ENCODE peak calls at places on chromosome 12, in six cellular contexts. H is progenitor cell of endocrine pancreas, G is HCT116, D is fibroblast of lung, W is endodermal cell, R is pancreas. A is an unnamed sample.

GRCh38 chr12:71719647-71720370 is 33.9 kb downstream of the TMEM19 start:
- DNase-seq in W (no peak), R (no peak), H (no peak), G (no peak), D (no peak), A (no peak)

GRCh38 chr12:117387832-117388231 is 26.4 kb upstream of the NOS1 start:
- DNase-seq in W (no peak), D (no peak), R (no peak), G (no peak), H (no peak), A (no peak)

GRCh38 chr12:48695859-48696258 is 13.8 kb upstream of the KANSL2 start:
- DNase-seq in W (no peak), H (no peak), G (no peak), D (no peak), R (no peak), A (no peak)

GRCh38 chr12:111438501-111438900 is 32.8 kb downstream of the SH2B3 start:
- DNase-seq in D (peak; percentile 25), H (no peak), R (no peak), W (peak; percentile 76), G (no peak), A (no peak)

GRCh38 chr12:81295286-81295685 is 217.4 kb downstream of the ACSS3 start:
- DNase-seq in G (no peak), W (no peak), H (no peak), R (no peak), D (no peak), A (no peak)

GRCh38 chr12:48773686-48774085 is 15.2 kb downstream of the ADCY6 start:
- DNase-seq in G (no peak), H (no peak), W (no peak), D (no peak), R (no peak), A (no peak)

GRCh38 chr12:44779766-44780165 is 96.3 kb downstream of the NELL2 start:
- DNase-seq in R (no peak), D (no peak), W (no peak), G (no peak), H (no peak), A (no peak)

GRCh38 chr12:94980577-94980976 is 22.9 kb downstream of the NDUFA12 start:
- DNase-seq in W (no peak), R (no peak), H (no peak), G (no peak), D (peak; percentile 60), A (no peak)

GRCh38 chr12:94134226-94134795 is 14.1 kb upstream of the PLXNC1 start:
- DNase-seq in W (peak; percentile 58), R (no peak), H (no peak), G (peak; percentile 61), D (peak; percentile 76), A (no peak)

GRCh38 chr12:42589465-42590323 is at the start of gene PRICKLE1:
- DNase-seq in R (peak; percentile 41), W (peak; percentile 80), H (peak; percentile 40), D (peak; percentile 64), G (no peak), A (no peak)

GRCh38 chr12:15757553-15758255 is 31.5 kb downstream of the EPS8 start:
- DNase-seq in G (peak; percentile 84), R (no peak), W (peak; percentile 73), D (peak; percentile 77), H (no peak), A (no peak)

GRCh38 chr12:131274061-131274460 is 320.4 kb downstream of the ADGRD1 start:
- DNase-seq in W (no peak), H (no peak), R (no peak), D (no peak), G (no peak), A (no peak)

GRCh38 chr12:100675432-100675831 is 101.9 kb downstream of the GAS2L3 start:
- DNase-seq in W (no peak), D (peak; percentile 67), G (no peak), R (no peak), H (no peak), A (no peak)

GRCh38 chr12:94618995-94619695 is 31.2 kb downstream of the TMCC3 start:
- DNase-seq in W (no peak), H (no peak), G (peak; percentile 63), R (no peak), D (peak; percentile 91), A (no peak)

GRCh38 chr12:49518914-49519573 is 19.8 kb upstream of the KCNH3 start:
- DNase-seq in W (no peak), R (no peak), H (no peak), D (peak; percentile 53), G (no peak), A (no peak)

GRCh38 chr12:110165540-110166159 is 41.5 kb downstream of the IFT81 start:
- DNase-seq in W (peak; percentile 59), D (no peak), H (no peak), R (no peak), G (no peak), A (no peak)

GRCh38 chr12:58541300-58541690 is 379.0 kb downstream of the LRIG3 start:
- DNase-seq in G (no peak), R (no peak), W (no peak), D (no peak), H (no peak), A (no peak)

GRCh38 chr12:27779837-27780611 is at the start of the genes KLHL42 and MANSC4:
- DNase-seq in W (peak; percentile 94), R (peak; percentile 69), D (peak; percentile 75), H (peak; percentile 79), G (no peak), A (no peak)

GRCh38 chr12:121753844-121754264 is 39.6 kb downstream of the RHOF start:
- DNase-seq in R (peak; percentile 47), W (no peak), D (no peak), H (no peak), G (no peak), A (no peak)

GRCh38 chr12:54560374-54560858 is 11.0 kb downstream of the PDE1B start:
- DNase-seq in R (peak; percentile 86), D (peak; percentile 63), G (peak; percentile 21), W (peak; percentile 98), H (peak; percentile 56), A (no peak)

GRCh38 chr12:129607293-129607692 is 296.5 kb downstream of the TMEM132D start:
- DNase-seq in W (peak; percentile 78), D (no peak), R (no peak), H (no peak), G (no peak), A (no peak)

GRCh38 chr12:80101126-80101525 is 1.8 kb downstream of the OTOGL start:
- DNase-seq in G (no peak), R (no peak), H (no peak), W (no peak), D (no peak), A (no peak)

GRCh38 chr12:64672925-64673409 is 62.7 kb downstream of the RASSF3 start:
- DNase-seq in H (no peak), R (peak; percentile 74), W (no peak), G (peak; percentile 56), D (peak; percentile 54), A (no peak)

GRCh38 chr12:6177593-6178358 is 22.4 kb upstream of the CD9 start:
- DNase-seq in H (no peak), D (no peak), R (no peak), W (no peak), G (no peak), A (no peak)

GRCh38 chr12:6180300-6181051 is 19.7 kb upstream of the CD9 start:
- DNase-seq in H (no peak), R (no peak), G (peak; percentile 15), D (peak; percentile 90), W (peak; percentile 47), A (no peak)

GRCh38 chr12:6181583-6182278 is 18.5 kb upstream of the CD9 start:
- DNase-seq in W (peak; percentile 49), R (no peak), G (no peak), H (no peak), D (peak; percentile 40), A (no peak)

GRCh38 chr12:6181166-6181565 is 19.0 kb upstream of the CD9 start:
- DNase-seq in W (no peak), D (no peak), H (no peak), G (no peak), R (no peak), A (no peak)

GRCh38 chr12:6178981-6179761 is 21.0 kb upstream of the CD9 start:
- DNase-seq in W (peak; percentile 86), G (no peak), R (no peak), D (no peak), H (no peak), A (no peak)
- TF ChIP-seq CTCF in W (peak; percentile 73), G (no peak), R (no peak), D (peak; percentile 18), H (peak; percentile 34), A (no peak)

GRCh38 chr12:113867258-113867657 is 98.9 kb downstream of the RBM19 start:
- DNase-seq in G (no peak), H (no peak), W (peak; percentile 86), R (no peak), D (no peak), A (no peak)
- TF ChIP-seq CTCF in G (peak; percentile 13), H (peak; percentile 60), W (peak; percentile 85), R (no peak), D (peak; percentile 45), A (no peak)

GRCh38 chr12:124243936-124244335 is 51.0 kb upstream of the RFLNA start:
- DNase-seq in G (no peak), D (no peak), H (no peak), W (no peak), R (no peak), A (no peak)
- TF ChIP-seq CTCF in G (no peak), D (no peak), H (no peak), W (no peak), R (no peak), A (no peak)

GRCh38 chr12:51217133-51217967 is 512 bp downstream of the POU6F1 start:
- DNase-seq in G (no peak), D (no peak), W (peak; percentile 89), R (peak; percentile 67), H (peak; percentile 52), A (peak; percentile 53)
- TF ChIP-seq CTCF in G (no peak), D (peak; percentile 15), W (peak; percentile 48), R (no peak), H (peak; percentile 42), A (peak; percentile 11)

GRCh38 chr12:33876618-33877017 is 145.7 kb upstream of the ALG10 start:
- DNase-seq in G (no peak), W (peak; percentile 46), R (no peak), D (no peak), H (no peak), A (no peak)
- TF ChIP-seq CTCF in G (no peak), W (peak; percentile 82), R (no peak), D (no peak), H (peak; percentile 42), A (no peak)

A was measured in D721Med.